ENCODE peak calls at places on chromosomes 1 and 21, in four cellular contexts. O is skeletal muscle cell; D is naive thymus-derived CD4-positive, alpha-beta T cell; I is mesendoderm. T is an unnamed sample.

GRCh38 chr1:90526954-90527353 is 190.1 kb downstream of the BARHL2 start:
- DNase-seq in D (no peak), O (no peak), I (no peak), T (no peak)

GRCh38 chr1:25194576-25195020 is 37.7 kb downstream of the SYF2 start:
- DNase-seq in D (no peak), I (no peak), O (no peak), T (no peak)

GRCh38 chr1:193211539-193211938 is 25.1 kb upstream of the B3GALT2 start:
- DNase-seq in I (peak; percentile 16), D (no peak), O (peak; percentile 54), T (peak; percentile 11)

GRCh38 chr1:29518183-29518835 is 282.0 kb downstream of the PTPRU start:
- DNase-seq in I (no peak), D (no peak), O (no peak), T (no peak)

GRCh38 chr1:27356628-27357280 is 10.0 kb downstream of the MAP3K6 start:
- DNase-seq in O (no peak), I (peak; percentile 43), D (no peak), T (no peak)

GRCh38 chr1:93000751-93001175 is 39.5 kb upstream of the DIPK1A start:
- DNase-seq in I (peak; percentile 81), O (no peak), D (no peak), T (no peak)

GRCh38 chr21:33761104-33762036 is 119.1 kb downstream of the ITSN1 start:
- DNase-seq in O (peak; percentile 97), D (no peak), I (peak; percentile 54), T (peak; percentile 96)

GRCh38 chr1:43779805-43780403 is 72.6 kb downstream of the ST3GAL3 start:
- DNase-seq in O (no peak), D (no peak), I (no peak), T (no peak)

GRCh38 chr1:67052741-67053534 is 1.0 kb downstream of the SLC35D1 start:
- DNase-seq in O (no peak), D (peak; percentile 58), I (peak; percentile 73), T (no peak)

GRCh38 chr1:51070640-51071039 is 31.4 kb upstream of the C1orf185 start:
- DNase-seq in O (no peak), I (no peak), D (no peak), T (no peak)

GRCh38 chr1:3442901-3443300 is 11.6 kb upstream of the ARHGEF16 start:
- DNase-seq in I (no peak), O (no peak), D (no peak), T (no peak)

GRCh38 chr1:247415423-247416361 is at the start of gene NLRP3:
- DNase-seq in D (peak; percentile 53), I (peak; percentile 80), O (no peak), T (no peak)

GRCh38 chr1:9877962-9878361 is 32.1 kb downstream of the CTNNBIP1 start:
- DNase-seq in D (no peak), O (no peak), I (no peak), T (no peak)

GRCh38 chr21:22476726-22477646 is 1478.8 kb downstream of the NCAM2 start:
- DNase-seq in D (no peak), O (no peak), I (peak; percentile 29), T (no peak)

GRCh38 chr1:234844479-234845031 is 234.6 kb upstream of the IRF2BP2 start:
- DNase-seq in I (no peak), O (no peak), D (peak; percentile 28), T (no peak)

GRCh38 chr1:100073531-100073930 is 59.2 kb downstream of the SASS6 start:
- DNase-seq in O (no peak), D (no peak), I (no peak), T (no peak)

GRCh38 chr1:41898191-41898713 is 20.5 kb downstream of the HIVEP3 start:
- DNase-seq in D (peak; percentile 88), O (no peak), I (peak; percentile 51), T (no peak)

GRCh38 chr1:32240140-32240951 is 6.7 kb upstream of the FAM167B start:
- DNase-seq in I (peak; percentile 91), D (no peak), O (no peak), T (no peak)

GRCh38 chr1:12593621-12594066 is 24.4 kb downstream of the DHRS3 start:
- DNase-seq in O (no peak), I (no peak), D (no peak), T (no peak)

GRCh38 chr1:234866007-234866866 is 256.3 kb upstream of the IRF2BP2 start:
- DNase-seq in O (peak; percentile 70), I (peak; percentile 29), D (no peak), T (no peak)

GRCh38 chr1:84653130-84653680 is 37.1 kb downstream of the SSX2IP start:
- DNase-seq in D (no peak), O (no peak), I (peak; percentile 19), T (no peak)

GRCh38 chr21:42684109-42684916 is 30.9 kb downstream of the PDE9A start:
- DNase-seq in I (no peak), D (peak; percentile 59), O (no peak), T (no peak)

GRCh38 chr1:75469586-75470173 is 141.2 kb downstream of the SLC44A5 start:
- DNase-seq in I (no peak), D (no peak), O (no peak), T (no peak)

GRCh38 chr1:92784051-92784638 is 763 bp downstream of the EVI5 start:
- DNase-seq in O (no peak), D (peak; percentile 41), I (peak; percentile 42), T (peak; percentile 18)

GRCh38 chr1:15046487-15047165 is 106.9 kb upstream of the TMEM51 start:
- DNase-seq in O (peak; percentile 21), I (peak; percentile 74), D (peak; percentile 46), T (peak; percentile 76)

GRCh38 chr1:32868806-32869455 is 1.8 kb downstream of the FNDC5 start:
- DNase-seq in D (no peak), I (no peak), O (no peak), T (no peak)

GRCh38 chr1:24925082-24925779 is 4.8 kb downstream of the RUNX3 start:
- DNase-seq in I (no peak), O (no peak), D (peak; percentile 56), T (no peak)

GRCh38 chr1:236064674-236065508 is at the start of gene NID1:
- DNase-seq in O (peak; percentile 72), D (peak; percentile 8), I (peak; percentile 88), T (peak; percentile 27)

GRCh38 chr1:202343652-202344349 is 2.1 kb upstream of the UBE2T start:
- DNase-seq in O (no peak), I (peak; percentile 45), D (peak; percentile 55), T (peak; percentile 22)

GRCh38 chr1:202046227-202046626 is 35.8 kb downstream of the ELF3 start:
- DNase-seq in I (no peak), D (no peak), O (no peak), T (no peak)

GRCh38 chr1:69492286-69492685 is 75.4 kb upstream of the LRRC7 start:
- DNase-seq in O (no peak), D (no peak), I (no peak), T (no peak)

GRCh38 chr1:168301664-168302320 is 21.1 kb downstream of the TBX19 start:
- DNase-seq in O (no peak), D (no peak), I (peak; percentile 82), T (no peak)

GRCh38 chr21:38273745-38274544 is 17.2 kb downstream of the KCNJ15 start:
- DNase-seq in O (no peak), I (no peak), D (no peak), T (no peak)

GRCh38 chr1:40361637-40362036 is 11.9 kb upstream of the SMAP2 start:
- DNase-seq in D (no peak), I (no peak), O (no peak), T (no peak)

GRCh38 chr1:43285269-43285986 is at the start of gene C1orf210:
- DNase-seq in D (no peak), O (no peak), I (peak; percentile 87), T (no peak)

GRCh38 chr1:223349241-223349640 is 14.7 kb downstream of the SUSD4 start:
- DNase-seq in D (no peak), O (no peak), I (no peak), T (no peak)

GRCh38 chr1:150021191-150021688 is 10.7 kb upstream of the OTUD7B start:
- DNase-seq in D (no peak), I (no peak), O (no peak), T (no peak)

GRCh38 chr1:110765640-110766335 is 91.0 kb upstream of the KCNA3 start:
- DNase-seq in O (peak; percentile 18), D (peak; percentile 61), I (peak; percentile 48), T (peak; percentile 6)

DNA sequence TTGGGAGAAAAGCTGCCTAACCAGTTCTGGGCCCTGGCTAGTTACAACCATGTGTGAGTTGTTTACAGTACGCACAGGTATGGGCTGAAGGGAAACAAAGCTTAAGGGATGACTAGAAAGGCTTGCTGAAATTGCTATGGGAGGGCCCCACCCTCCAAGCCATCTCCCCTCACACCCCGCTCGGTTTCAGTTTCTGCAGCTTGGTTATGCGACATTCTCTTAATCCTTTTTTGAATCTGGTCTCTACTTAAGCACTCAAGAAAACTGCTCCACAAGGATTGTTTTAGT is 43.1 kb downstream of the PBX1 start:
- DNase-seq in D (no peak), O (no peak), I (peak; percentile 97), T (no peak)
- H3K4me3 ChIP-seq in D (no peak overlapping the region), O (no peak overlapping the region), I (no peak overlapping the region), T (no peak overlapping the region)

DNA sequence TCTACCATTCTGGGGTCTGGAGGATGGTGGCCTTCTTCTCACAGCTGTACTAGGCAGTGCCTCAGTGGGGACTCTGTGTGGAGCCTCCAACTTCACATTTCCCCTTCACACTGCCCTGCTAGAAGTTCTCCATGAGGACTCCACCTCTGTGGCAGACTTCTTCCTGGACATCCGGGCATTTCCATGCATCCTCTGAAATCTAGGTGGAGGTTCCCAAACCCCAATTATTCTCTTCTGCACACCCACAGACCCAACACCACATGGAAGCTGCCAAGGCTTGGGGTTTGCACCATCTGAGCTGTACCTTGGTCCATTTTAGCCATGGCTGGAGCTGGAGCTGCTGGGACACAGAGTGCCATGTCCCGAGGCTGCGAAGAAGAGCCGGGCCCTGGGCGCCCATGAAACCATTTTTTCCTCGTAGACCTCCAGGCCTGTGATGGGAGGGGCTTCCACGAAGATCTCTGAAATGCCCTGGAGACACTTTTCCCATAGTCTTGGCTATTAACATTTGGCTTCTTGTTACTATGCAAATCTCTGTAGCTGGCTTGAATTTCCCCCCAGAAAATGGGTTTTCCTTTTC is 170.5 kb downstream of the FOXD2 start:
- DNase-seq in D (no peak), I (no peak), O (no peak), T (no peak)
- H3K4me3 ChIP-seq in D (no peak overlapping the region), I (no peak overlapping the region), O (no peak overlapping the region), T (no peak overlapping the region)

GRCh38 chr1:161158316-161159016 is 834 bp upstream of the USP21 start:
- DNase-seq in D (no peak), O (no peak), I (no peak), T (no peak)
- H3K4me3 ChIP-seq in D (peak overlapping the region; percentile 68), O (peak overlapping the region; percentile 75), I (no peak overlapping the region), T (peak overlapping the region; percentile 95)

DNA sequence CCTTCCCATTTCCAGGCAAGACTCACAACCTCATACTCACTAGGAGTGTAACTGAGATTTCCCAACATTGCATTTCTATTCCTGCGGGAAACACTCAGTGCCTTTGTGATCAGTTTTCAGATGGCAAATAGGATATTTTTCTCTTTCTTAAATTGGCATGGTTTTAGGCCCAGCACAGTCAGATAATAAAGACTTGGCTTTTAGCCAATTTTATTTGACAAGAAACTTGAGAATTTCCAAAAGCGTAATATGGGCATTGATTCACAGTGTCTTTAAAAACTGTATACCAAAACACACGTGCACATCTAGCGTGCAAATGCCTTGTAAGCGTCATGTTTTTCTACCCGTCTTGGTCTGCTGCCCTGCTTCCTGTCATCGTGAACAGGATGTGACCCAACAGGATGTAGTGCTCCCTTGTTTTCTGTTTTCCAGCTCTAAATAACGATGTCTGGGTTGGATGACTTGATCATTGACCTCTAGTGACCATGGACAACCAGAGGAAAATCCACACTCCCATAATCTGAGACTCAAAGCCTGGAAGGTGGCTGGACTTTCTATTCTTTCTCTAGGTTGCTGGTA is 24.7 kb upstream of the SLC44A3 start:
- DNase-seq in O (no peak), I (no peak), D (no peak), T (no peak)
- H3K4me3 ChIP-seq in O (no peak overlapping the region), I (no peak overlapping the region), D (no peak overlapping the region), T (no peak overlapping the region)

T was measured in astrocyte of the cerebellum.